ENCODE peak calls at places on chromosomes 12 and 14, in five cellular contexts. One of them, this sample, is unnamed. For H4K20me1, the result is how much of the 10 kb centered on the place peaks cover.

GRCh38 chr14:95482967-95483842 is 33.2 kb downstream of the SYNE3 start:
- DNase-seq in GM23338: no peak
- DNase-seq in SK-N-SH: no peak
- DNase-seq in H9: no peak
- DNase-seq in IMR-90: peak
- DNase-seq in this sample: peak

GRCh38 chr12:39628836-39629235 is 9.2 kb upstream of the ABCD2 start:
- DNase-seq in H9: no peak
- DNase-seq in SK-N-SH: no peak
- DNase-seq in GM23338: no peak
- DNase-seq in IMR-90: no peak
- DNase-seq in this sample: no peak

GRCh38 chr14:93663317-93663716 is 125.0 kb downstream of the PRIMA1 start:
- DNase-seq in IMR-90: no peak
- DNase-seq in H9: no peak
- DNase-seq in SK-N-SH: no peak
- DNase-seq in GM23338: no peak
- DNase-seq in this sample: no peak

GRCh38 chr14:101083564-101084435 is 180.3 kb upstream of the RTL1 start:
- DNase-seq in GM23338: peak
- DNase-seq in IMR-90: no peak
- DNase-seq in H9: peak
- DNase-seq in SK-N-SH: no peak
- DNase-seq in this sample: no peak

GRCh38 chr14:102275866-102276265 is 29.1 kb downstream of the MOK start:
- DNase-seq in H9: no peak
- DNase-seq in SK-N-SH: no peak
- DNase-seq in IMR-90: peak
- DNase-seq in GM23338: no peak
- DNase-seq in this sample: peak

GRCh38 chr14:35534884-35535793 is 1.2 kb downstream of the INSM2 start:
- DNase-seq in SK-N-SH: peak
- DNase-seq in GM23338: peak
- DNase-seq in IMR-90: peak
- DNase-seq in H9: peak
- DNase-seq in this sample: peak

GRCh38 chr14:75822522-75823288 is 159.1 kb downstream of the TGFB3 start:
- DNase-seq in IMR-90: peak
- DNase-seq in GM23338: no peak
- DNase-seq in H9: no peak
- DNase-seq in SK-N-SH: no peak
- DNase-seq in this sample: peak

GRCh38 chr14:105255021-105255507 is 6.7 kb downstream of the BTBD6 start:
- DNase-seq in GM23338: no peak
- DNase-seq in SK-N-SH: no peak
- DNase-seq in H9: peak
- DNase-seq in IMR-90: peak
- DNase-seq in this sample: peak

GRCh38 chr12:123263196-123263817 is 8.3 kb downstream of the CDK2AP1 start:
- DNase-seq in IMR-90: no peak
- DNase-seq in H9: no peak
- DNase-seq in GM23338: no peak
- DNase-seq in SK-N-SH: no peak
- DNase-seq in this sample: peak

GRCh38 chr12:50825372-50825838 is 17.3 kb upstream of the TMPRSS12 start:
- DNase-seq in SK-N-SH: peak
- DNase-seq in H9: no peak
- DNase-seq in GM23338: peak
- DNase-seq in IMR-90: peak
- DNase-seq in this sample: no peak

GRCh38 chr12:121980211-121980891 is 41.3 kb upstream of the BCL7A start:
- DNase-seq in H9: no peak
- DNase-seq in GM23338: no peak
- DNase-seq in SK-N-SH: no peak
- DNase-seq in IMR-90: peak
- DNase-seq in this sample: no peak

GRCh38 chr12:31370645-31371620 is 45.0 kb upstream of the SINHCAF start:
- DNase-seq in IMR-90: no peak
- DNase-seq in H9: peak
- DNase-seq in GM23338: peak
- DNase-seq in SK-N-SH: no peak
- DNase-seq in this sample: peak

GRCh38 chr12:33514893-33515292 is 75.3 kb upstream of the SYT10 start:
- DNase-seq in SK-N-SH: no peak
- DNase-seq in H9: no peak
- DNase-seq in IMR-90: no peak
- DNase-seq in GM23338: peak
- DNase-seq in this sample: no peak

GRCh38 chr14:64939817-64940190 is 2.7 kb downstream of the GPX2 start:
- DNase-seq in GM23338: no peak
- DNase-seq in H9: no peak
- DNase-seq in IMR-90: no peak
- DNase-seq in SK-N-SH: no peak
- DNase-seq in this sample: no peak

GRCh38 chr12:31954925-31955678 is 4.1 kb upstream of the RESF1 start:
- DNase-seq in GM23338: no peak
- DNase-seq in H9: no peak
- DNase-seq in SK-N-SH: no peak
- DNase-seq in IMR-90: no peak
- DNase-seq in this sample: no peak

GRCh38 chr14:28468191-28469151 is 298.1 kb upstream of the FOXG1 start:
- DNase-seq in GM23338: peak
- DNase-seq in H9: peak
- DNase-seq in IMR-90: no peak
- DNase-seq in SK-N-SH: no peak
- DNase-seq in this sample: no peak

GRCh38 chr14:99982449-99983250 is 82.6 kb upstream of the EVL start:
- DNase-seq in GM23338: peak
- DNase-seq in SK-N-SH: peak
- DNase-seq in H9: peak
- DNase-seq in IMR-90: peak
- DNase-seq in this sample: peak

GRCh38 chr12:69000540-69001243 is 67.7 kb upstream of the CPM start:
- DNase-seq in SK-N-SH: no peak
- DNase-seq in IMR-90: peak
- DNase-seq in GM23338: no peak
- DNase-seq in H9: no peak
- DNase-seq in this sample: peak

GRCh38 chr12:128726866-128727265 is 96.9 kb downstream of the SLC15A4 start:
- DNase-seq in H9: no peak
- DNase-seq in SK-N-SH: no peak
- DNase-seq in IMR-90: no peak
- DNase-seq in GM23338: no peak
- DNase-seq in this sample: no peak

GRCh38 chr12:121626853-121627623 is 708 bp downstream of the ORAI1 start:
- DNase-seq in IMR-90: peak
- DNase-seq in SK-N-SH: peak
- DNase-seq in H9: peak
- DNase-seq in GM23338: peak
- DNase-seq in this sample: peak

GRCh38 chr12:130339946-130340345 is 2.3 kb downstream of the PIWIL1 start:
- DNase-seq in H9: no peak
- DNase-seq in SK-N-SH: no peak
- DNase-seq in IMR-90: no peak
- DNase-seq in GM23338: no peak
- DNase-seq in this sample: peak

GRCh38 chr14:28707814-28708213 is 58.8 kb upstream of the FOXG1 start:
- DNase-seq in GM23338: no peak
- DNase-seq in SK-N-SH: no peak
- DNase-seq in IMR-90: no peak
- DNase-seq in H9: no peak
- DNase-seq in this sample: peak

GRCh38 chr14:35342160-35343010 is 50.2 kb downstream of the PSMA6 start:
- DNase-seq in IMR-90: peak
- DNase-seq in H9: no peak
- DNase-seq in GM23338: no peak
- DNase-seq in SK-N-SH: no peak
- DNase-seq in this sample: no peak

GRCh38 chr14:53896773-53897172 is 59.9 kb downstream of the BMP4 start:
- DNase-seq in IMR-90: peak
- DNase-seq in H9: no peak
- DNase-seq in GM23338: no peak
- DNase-seq in SK-N-SH: no peak
- DNase-seq in this sample: no peak

GRCh38 chr12:52059582-52060497 is 8.6 kb downstream of the NR4A1 start:
- DNase-seq in SK-N-SH: no peak
- DNase-seq in H9: no peak
- DNase-seq in GM23338: no peak
- DNase-seq in IMR-90: peak
- DNase-seq in this sample: no peak

GRCh38 chr14:103298620-103299019 is 35.4 kb upstream of the EIF5 start:
- DNase-seq in SK-N-SH: peak
- DNase-seq in IMR-90: no peak
- DNase-seq in GM23338: no peak
- DNase-seq in H9: no peak
- DNase-seq in this sample: no peak

GRCh38 chr14:73443758-73444157 is 14.6 kb downstream of the NUMB start:
- DNase-seq in IMR-90: no peak
- DNase-seq in SK-N-SH: no peak
- DNase-seq in GM23338: no peak
- DNase-seq in H9: no peak
- DNase-seq in this sample: no peak
- H4K20me1 ChIP-seq in IMR-90: half or more
- H4K20me1 ChIP-seq in SK-N-SH: half or more
- H4K20me1 ChIP-seq in GM23338: under half
- H4K20me1 ChIP-seq in H9: under half
- H4K20me1 ChIP-seq in this sample: half or more

DNA sequence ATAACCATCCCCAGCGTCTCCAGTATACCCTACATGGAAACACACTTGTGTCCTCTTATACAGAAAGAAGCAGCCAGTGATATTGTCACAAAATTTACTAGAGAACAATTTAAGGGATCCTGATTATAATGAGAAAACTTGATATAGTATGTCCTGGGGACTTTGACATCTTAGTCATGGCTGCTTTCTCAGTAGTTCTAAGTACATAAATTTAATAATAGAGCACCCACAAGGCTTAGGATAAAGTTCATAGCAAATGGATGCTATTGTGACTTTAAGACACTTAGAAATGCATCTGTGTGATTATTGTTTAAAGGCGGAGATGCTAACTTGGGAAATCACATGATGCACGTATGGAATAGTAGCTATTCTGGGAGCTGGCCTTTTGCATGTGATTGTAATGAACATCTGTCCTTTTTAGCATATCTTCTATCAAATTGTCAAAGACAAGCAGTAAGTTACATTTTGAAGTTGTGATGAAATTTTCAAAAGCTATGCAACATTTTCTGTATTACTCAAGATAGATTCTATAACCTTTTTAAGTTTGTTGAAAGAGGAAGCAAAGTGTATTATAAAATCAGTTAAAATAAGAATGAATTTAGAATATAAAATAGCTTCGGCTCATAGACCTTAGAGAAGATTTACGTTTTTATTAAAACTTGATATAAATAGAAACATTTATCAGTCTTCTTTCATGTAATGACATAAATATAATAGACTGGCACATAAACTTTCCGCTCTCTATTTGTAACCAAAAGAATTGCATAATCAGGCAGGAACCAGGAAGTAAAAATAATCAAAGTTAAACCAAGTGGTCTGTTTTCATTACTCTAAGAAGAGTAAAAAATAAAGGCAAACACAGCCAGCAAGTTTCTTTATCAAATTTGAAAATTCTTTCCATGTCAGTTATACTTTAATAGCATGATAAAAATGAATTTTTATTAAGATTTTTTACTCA is 46.6 kb upstream of the ATP2A2 start:
- DNase-seq in SK-N-SH: no peak
- DNase-seq in GM23338: no peak
- DNase-seq in IMR-90: no peak
- DNase-seq in H9: no peak
- DNase-seq in this sample: peak
- H3K4me2 ChIP-seq in SK-N-SH: no peak
- H3K4me2 ChIP-seq in GM23338: no peak
- H3K4me2 ChIP-seq in IMR-90: no peak
- H3K4me2 ChIP-seq in H9: no peak
- H3K4me2 ChIP-seq in this sample: no peak

DNA sequence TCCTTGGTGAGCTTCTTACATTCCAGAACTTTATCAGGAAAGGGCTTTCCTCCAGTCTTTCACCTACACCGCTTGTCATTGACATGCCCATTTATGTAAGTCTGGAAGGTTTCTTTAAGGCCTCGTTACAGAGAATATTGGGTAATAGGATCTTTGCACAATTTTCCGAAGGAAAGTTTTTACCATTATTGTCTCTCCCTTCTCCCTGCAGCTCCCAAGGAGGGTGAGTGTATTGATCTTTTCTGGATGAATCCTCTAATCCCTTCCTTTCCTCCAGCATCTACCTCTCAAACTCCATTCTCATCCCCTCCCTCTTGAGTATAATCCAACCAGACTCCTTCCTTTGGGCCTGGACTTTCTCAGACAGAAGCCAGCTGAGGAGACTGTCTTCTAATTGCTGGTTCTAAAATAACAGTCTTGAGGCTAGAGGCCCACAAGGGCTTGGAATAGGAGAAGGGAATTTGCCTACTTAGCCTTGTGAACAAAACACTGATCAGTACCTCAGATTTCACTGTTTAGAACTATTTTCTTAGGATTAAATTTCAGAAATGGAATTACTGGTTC is 21.8 kb downstream of the WNK1 start:
- DNase-seq in IMR-90: no peak
- DNase-seq in H9: no peak
- DNase-seq in SK-N-SH: no peak
- DNase-seq in GM23338: no peak
- DNase-seq in this sample: no peak
- H4K20me1 ChIP-seq in IMR-90: under half
- H4K20me1 ChIP-seq in H9: under half
- H4K20me1 ChIP-seq in SK-N-SH: half or more
- H4K20me1 ChIP-seq in GM23338: under half
- H4K20me1 ChIP-seq in this sample: under half

GRCh38 chr12:86727151-86727550 is 471.0 kb upstream of the MGAT4C start:
- DNase-seq in SK-N-SH: no peak
- DNase-seq in H9: no peak
- DNase-seq in GM23338: no peak
- DNase-seq in IMR-90: peak
- DNase-seq in this sample: peak

GRCh38 chr12:86724716-86725115 is 468.5 kb upstream of the MGAT4C start:
- DNase-seq in H9: no peak
- DNase-seq in GM23338: no peak
- DNase-seq in SK-N-SH: no peak
- DNase-seq in IMR-90: peak
- DNase-seq in this sample: peak

GRCh38 chr12:86735072-86735471 is 478.9 kb upstream of the MGAT4C start:
- DNase-seq in SK-N-SH: no peak
- DNase-seq in GM23338: no peak
- DNase-seq in H9: no peak
- DNase-seq in IMR-90: no peak
- DNase-seq in this sample: no peak

GRCh38 chr12:86730233-86730632 is 474.0 kb upstream of the MGAT4C start:
- DNase-seq in SK-N-SH: no peak
- DNase-seq in H9: no peak
- DNase-seq in IMR-90: no peak
- DNase-seq in GM23338: no peak
- DNase-seq in this sample: no peak

DNA sequence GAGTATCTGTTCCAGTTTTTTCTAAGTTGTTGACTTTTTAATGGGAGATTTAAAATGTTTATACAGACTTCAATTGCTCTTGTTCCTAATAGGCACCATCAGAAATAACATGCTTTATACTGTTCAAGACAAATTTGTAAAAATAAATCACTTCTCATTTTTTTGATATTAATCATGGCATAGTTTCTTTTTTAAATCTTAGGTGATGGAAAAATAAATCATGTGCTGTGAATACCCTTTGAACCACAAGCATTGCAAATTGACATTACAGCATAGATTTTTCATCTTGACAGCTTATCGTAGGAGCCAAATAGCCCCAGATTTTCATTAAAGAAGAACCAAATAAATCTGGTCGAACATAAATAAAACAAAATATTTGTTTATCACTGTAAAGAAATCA is 473.6 kb upstream of the MGAT4C start:
- DNase-seq in H9: no peak
- DNase-seq in GM23338: no peak
- DNase-seq in SK-N-SH: no peak
- DNase-seq in IMR-90: no peak
- DNase-seq in this sample: no peak
- H3K4me2 ChIP-seq in H9: no peak
- H3K4me2 ChIP-seq in GM23338: no peak
- H3K4me2 ChIP-seq in SK-N-SH: no peak
- H3K4me2 ChIP-seq in IMR-90: no peak
- H3K4me2 ChIP-seq in this sample: no peak